ENCODE peak calls at places on chromosomes 7 and 10, in eight cellular contexts. T is gastrocnemius medialis; X is brain microvascular endothelial cell; Z is GM12865; L is cardiac muscle cell; B is CD4-positive, alpha-beta T cell; J is SK-N-SH; S is choroid plexus epithelial cell. F is an unnamed sample.

GRCh38 chr10:60348982-60349381 is 40.7 kb downstream of the ANK3 start:
- DNase-seq in T (no peak), X (no peak), Z (no peak), L (no peak), B (no peak), J (no peak), S (peak), F (no peak)

GRCh38 chr10:14705548-14706234 is 69.0 kb downstream of the FAM107B start:
- DNase-seq in T (no peak), X (no peak), Z (no peak), L (peak), B (no peak), J (no peak), S (no peak), F (no peak)

GRCh38 chr10:71769279-71769823 is 4.0 kb downstream of the VSIR start:
- DNase-seq in T (no peak), X (peak), Z (peak), L (no peak), B (no peak), J (no peak), S (peak), F (no peak)

GRCh38 chr7:1301812-1302310 is 69.2 kb downstream of the UNCX start:
- DNase-seq in T (no peak), X (no peak), Z (no peak), L (peak), B (no peak), J (peak), S (no peak), F (no peak)

GRCh38 chr10:28010821-28011220 is 11.9 kb upstream of the ODAD2 start:
- DNase-seq in T (no peak), X (no peak), Z (no peak), L (no peak), B (no peak), J (no peak), S (no peak), F (no peak)

GRCh38 chr7:121872831-121873764 is at the start of gene PTPRZ1:
- DNase-seq in T (no peak), X (no peak), Z (peak), L (peak), B (no peak), J (peak), S (peak), F (no peak)

GRCh38 chr10:77416327-77417135 is 221.1 kb downstream of the KCNMA1 start:
- DNase-seq in T (no peak), X (peak), Z (peak), L (no peak), B (no peak), J (no peak), S (peak), F (no peak)

GRCh38 chr7:4806983-4807625 is 31.7 kb downstream of the AP5Z1 start:
- DNase-seq in T (no peak), X (no peak), Z (no peak), L (no peak), B (no peak), J (no peak), S (no peak), F (no peak)

GRCh38 chr7:112168915-112169314 is 37.3 kb downstream of the DOCK4 start:
- DNase-seq in T (no peak), X (no peak), Z (no peak), L (no peak), B (no peak), J (no peak), S (no peak), F (no peak)

GRCh38 chr10:103979530-103979929 is 12.6 kb downstream of the SLK start:
- DNase-seq in T (no peak), X (no peak), Z (no peak), L (no peak), B (no peak), J (no peak), S (no peak), F (no peak)

GRCh38 chr10:37736120-37736519 is 121.3 kb downstream of the ZNF248 start:
- DNase-seq in T (no peak), X (no peak), Z (no peak), L (no peak), B (no peak), J (no peak), S (no peak), F (no peak)

GRCh38 chr7:30074422-30075030 is 46.3 kb downstream of the PLEKHA8 start:
- DNase-seq in T (no peak), X (no peak), Z (peak), L (peak), B (no peak), J (peak), S (peak), F (no peak)

DNA sequence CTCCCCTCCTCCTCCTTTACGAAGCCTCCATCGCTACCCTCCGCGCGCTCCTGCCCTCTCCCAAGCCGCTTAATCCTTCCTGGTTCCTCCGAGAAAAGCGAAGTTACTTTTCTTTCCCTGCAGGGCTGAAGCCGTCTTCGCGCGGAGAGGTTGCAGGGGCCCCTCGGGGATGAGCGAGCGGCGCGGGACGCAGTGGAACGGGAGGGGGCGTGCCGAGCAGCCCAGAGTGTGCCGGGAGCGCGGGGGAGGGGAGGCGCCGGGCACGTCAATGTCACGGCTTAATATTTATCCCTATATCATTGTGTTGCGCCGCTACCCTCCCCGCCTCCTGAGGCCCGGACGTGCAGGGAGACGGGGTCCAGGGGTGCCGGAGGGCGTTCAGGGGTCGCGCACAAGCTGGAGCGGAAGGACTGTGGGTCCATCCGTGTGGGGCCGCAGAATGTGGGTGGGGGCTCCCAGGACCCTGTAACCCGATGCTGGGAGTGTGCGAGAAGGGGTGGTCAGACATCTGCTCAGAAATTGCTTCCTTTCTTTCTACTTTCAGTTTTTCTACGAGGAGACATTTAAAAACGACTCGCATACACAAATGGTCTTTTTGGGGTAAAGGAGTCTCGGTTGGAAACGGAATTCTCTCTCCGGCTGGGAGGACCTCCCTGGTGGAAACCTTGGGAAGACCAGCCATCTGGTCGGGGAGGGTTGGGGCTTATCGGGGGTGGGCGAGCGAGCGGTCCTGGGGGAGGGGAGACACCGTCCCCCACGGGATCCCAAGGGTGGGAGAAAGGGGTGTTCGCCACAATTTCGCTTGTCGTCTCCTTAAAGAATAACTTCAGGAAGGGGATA is 2.4 kb downstream of the CDK6 start:
- DNase-seq in T (peak), X (peak), Z (peak), L (peak), B (peak), J (peak), S (peak), F (peak)
- TF ChIP-seq CTCF in T (no peak), X (peak), Z (peak), L (peak), B (no peak), J (peak), S (peak), F (peak)

GRCh38 chr10:133249094-133249780 is 11.6 kb downstream of the VENTX start:
- DNase-seq in T (no peak), X (no peak), Z (no peak), L (no peak), B (no peak), J (no peak), S (no peak), F (no peak)
- TF ChIP-seq CTCF in T (no peak), X (no peak), Z (no peak), L (no peak), B (no peak), J (no peak), S (no peak), F (peak)

DNA sequence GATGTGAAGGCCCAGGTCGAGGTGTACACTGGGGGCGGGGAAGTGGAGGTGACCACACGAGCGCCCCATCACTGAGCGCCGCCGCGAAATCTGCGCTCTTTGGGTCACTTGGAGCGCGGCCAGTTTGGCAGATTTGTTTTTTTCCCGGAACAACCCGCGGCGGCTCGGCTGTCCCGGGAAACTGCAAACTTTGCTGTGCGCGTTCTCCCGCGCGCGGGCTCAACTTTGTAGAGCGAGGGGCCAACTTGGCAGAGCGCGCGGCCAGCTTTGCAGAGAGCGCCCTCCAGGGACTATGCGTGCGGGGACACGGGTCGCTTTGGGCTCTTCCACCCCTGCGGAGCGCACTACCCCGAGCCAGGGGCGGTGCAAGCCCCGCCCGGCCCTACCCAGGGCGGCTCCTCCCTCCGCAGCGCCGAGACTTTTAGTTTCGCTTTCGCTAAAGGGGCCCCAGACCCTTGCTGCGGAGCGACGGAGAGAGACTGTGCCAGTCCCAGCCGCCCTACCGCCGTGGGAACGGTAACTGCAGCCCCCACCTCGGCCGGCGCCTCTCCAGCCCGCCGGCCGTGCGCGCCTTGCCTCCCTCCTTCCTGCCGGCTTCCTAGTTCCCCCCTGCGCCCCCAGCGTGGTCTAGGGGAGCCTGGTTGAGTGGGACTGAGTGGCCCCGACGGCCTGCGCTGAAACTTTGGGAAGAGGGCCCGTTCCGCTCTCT is at the start of gene CASP7:
- DNase-seq in T (peak), X (peak), Z (peak), L (peak), B (peak), J (peak), S (peak), F (peak)
- TF ChIP-seq CTCF in T (no peak), X (peak), Z (peak), L (no peak), B (peak), J (no peak), S (no peak), F (peak)

DNA sequence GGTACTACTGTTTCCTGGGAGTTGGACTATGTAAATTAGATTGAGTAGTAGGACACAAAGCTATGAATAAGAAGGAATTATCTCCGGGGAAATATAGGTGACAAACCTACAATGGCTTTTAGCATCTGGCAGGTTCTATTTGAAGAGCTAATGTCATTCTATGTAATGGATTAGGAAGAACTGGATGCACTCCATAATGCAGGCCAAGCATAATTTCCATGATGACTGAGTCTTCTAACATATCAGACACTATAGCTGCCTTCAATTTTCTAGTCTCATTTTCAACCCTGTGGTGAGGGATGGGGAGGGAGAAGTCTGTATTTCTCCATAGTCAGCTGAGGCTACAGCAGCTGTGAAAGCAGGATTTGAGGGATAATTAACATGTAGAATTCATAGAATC is 390.4 kb upstream of the LRRTM3 start:
- DNase-seq in T (no peak), X (no peak), Z (no peak), L (no peak), B (no peak), J (no peak), S (no peak), F (no peak)
- TF ChIP-seq CTCF in T (no peak), X (no peak), Z (no peak), L (no peak), B (no peak), J (no peak), S (no peak), F (no peak)

DNA sequence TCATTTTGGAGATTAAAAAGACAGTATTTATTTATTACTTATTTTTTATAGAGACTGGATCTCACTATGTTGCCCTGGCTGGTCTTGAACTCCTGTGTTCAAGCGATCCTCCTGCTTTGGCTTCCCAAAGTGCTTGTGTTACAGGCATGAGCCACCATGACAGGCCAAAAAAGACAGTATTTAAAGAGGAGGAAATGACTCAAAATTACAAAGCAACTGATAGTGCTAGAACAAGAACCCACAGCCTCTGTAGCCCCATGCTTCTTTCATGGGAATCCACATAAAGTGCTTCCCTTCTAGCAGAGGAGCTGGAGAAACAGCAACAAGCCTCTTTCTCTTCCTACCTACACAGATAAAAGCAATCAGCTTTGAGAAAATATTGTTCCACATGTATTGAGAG is 230.7 kb upstream of the PODXL start:
- DNase-seq in T (no peak), X (no peak), Z (no peak), L (no peak), B (no peak), J (no peak), S (no peak), F (no peak)
- TF ChIP-seq CTCF in T (no peak), X (no peak), Z (no peak), L (no peak), B (no peak), J (no peak), S (no peak), F (no peak)

F was measured in GM13977.